ENCODE peak calls at places on chromosome 9, in four cellular contexts. One of them, this sample, is unnamed.

GRCh38 chr9:68949271-68950000 is 64.5 kb downstream of the PRKACG start:
- DNase-seq in H1: no peak
- DNase-seq in K562: no peak
- DNase-seq in HepG2: no peak
- DNase-seq in this sample: no peak

GRCh38 chr9:16545639-16546038 is 324.8 kb downstream of the BNC2 start:
- DNase-seq in H1: no peak
- DNase-seq in HepG2: no peak
- DNase-seq in K562: no peak
- DNase-seq in this sample: no peak

GRCh38 chr9:37380570-37380969 is 41.9 kb upstream of the GRHPR start:
- DNase-seq in K562: no peak
- DNase-seq in H1: no peak
- DNase-seq in HepG2: no peak
- DNase-seq in this sample: no peak

GRCh38 chr9:14906654-14907359 is 3.4 kb downstream of the FREM1 start:
- DNase-seq in H1: no peak
- DNase-seq in HepG2: no peak
- DNase-seq in K562: peak; percentile 5
- DNase-seq in this sample: no peak

GRCh38 chr9:123365287-123365880 is 9.4 kb downstream of the CRB2 start:
- DNase-seq in HepG2: peak; percentile 29
- DNase-seq in K562: no peak
- DNase-seq in H1: no peak
- DNase-seq in this sample: no peak

GRCh38 chr9:2174321-2174720 is 159.2 kb downstream of the SMARCA2 start:
- DNase-seq in K562: no peak
- DNase-seq in HepG2: no peak
- DNase-seq in H1: no peak
- DNase-seq in this sample: no peak

GRCh38 chr9:21689851-21690250 is 112.6 kb upstream of the MTAP start:
- DNase-seq in K562: no peak
- DNase-seq in HepG2: no peak
- DNase-seq in H1: no peak
- DNase-seq in this sample: no peak

GRCh38 chr9:38129366-38129765 is 60.3 kb upstream of the SHB start:
- DNase-seq in K562: no peak
- DNase-seq in H1: no peak
- DNase-seq in HepG2: no peak
- DNase-seq in this sample: no peak

GRCh38 chr9:107286057-107286456 is 3.0 kb downstream of the RAD23B start:
- DNase-seq in HepG2: peak; percentile 64
- DNase-seq in K562: no peak
- DNase-seq in H1: no peak
- DNase-seq in this sample: no peak

GRCh38 chr9:36961051-36961450 is 73.0 kb downstream of the PAX5 start:
- DNase-seq in K562: no peak
- DNase-seq in HepG2: no peak
- DNase-seq in H1: peak; percentile 39
- DNase-seq in this sample: no peak

GRCh38 chr9:131395745-131396479 is 2.0 kb downstream of the PRRC2B start:
- DNase-seq in H1: no peak
- DNase-seq in K562: peak; percentile 5
- DNase-seq in HepG2: no peak
- DNase-seq in this sample: no peak

GRCh38 chr9:79477241-79477830 is 94.4 kb upstream of the TLE4 start:
- DNase-seq in H1: no peak
- DNase-seq in K562: no peak
- DNase-seq in HepG2: no peak
- DNase-seq in this sample: no peak

GRCh38 chr9:114643001-114643400 is 14.6 kb downstream of the TEX53 start:
- DNase-seq in H1: no peak
- DNase-seq in K562: no peak
- DNase-seq in HepG2: no peak
- DNase-seq in this sample: no peak

GRCh38 chr9:22005083-22005699 is 3.9 kb downstream of the CDKN2B start:
- DNase-seq in H1: peak; percentile 66
- DNase-seq in K562: no peak
- DNase-seq in HepG2: no peak
- DNase-seq in this sample: no peak

GRCh38 chr9:111250836-111251452 is 79.1 kb downstream of the OR2K2 start:
- DNase-seq in K562: no peak
- DNase-seq in HepG2: no peak
- DNase-seq in H1: no peak
- DNase-seq in this sample: no peak

GRCh38 chr9:98192503-98193335 is at the start of gene CORO2A:
- DNase-seq in K562: peak; percentile 97
- DNase-seq in H1: peak; percentile 88
- DNase-seq in HepG2: peak; percentile 67
- DNase-seq in this sample: peak; percentile 33

GRCh38 chr9:91376239-91376638 is 14.5 kb upstream of the AUH start:
- DNase-seq in HepG2: no peak
- DNase-seq in H1: no peak
- DNase-seq in K562: no peak
- DNase-seq in this sample: no peak

GRCh38 chr9:75200892-75201470 is 112.7 kb downstream of the OSTF1 start:
- DNase-seq in H1: no peak
- DNase-seq in HepG2: peak; percentile 47
- DNase-seq in K562: peak; percentile 25
- DNase-seq in this sample: peak; percentile 61

GRCh38 chr9:124960409-124960752 is 19.5 kb upstream of the GOLGA1 start:
- DNase-seq in H1: no peak
- DNase-seq in HepG2: no peak
- DNase-seq in K562: no peak
- DNase-seq in this sample: no peak

GRCh38 chr9:2262809-2263510 is 247.8 kb downstream of the SMARCA2 start:
- DNase-seq in K562: no peak
- DNase-seq in HepG2: no peak
- DNase-seq in H1: no peak
- DNase-seq in this sample: no peak

GRCh38 chr9:108056083-108056804 is 566.7 kb upstream of the KLF4 start:
- DNase-seq in K562: no peak
- DNase-seq in H1: no peak
- DNase-seq in HepG2: no peak
- DNase-seq in this sample: no peak

GRCh38 chr9:755454-756381 is 85.8 kb upstream of the DMRT1 start:
- DNase-seq in K562: no peak
- DNase-seq in HepG2: peak; percentile 93
- DNase-seq in H1: peak; percentile 36
- DNase-seq in this sample: peak; percentile 40

GRCh38 chr9:14533867-14534650 is 159.2 kb downstream of the ZDHHC21 start:
- DNase-seq in HepG2: no peak
- DNase-seq in K562: no peak
- DNase-seq in H1: no peak
- DNase-seq in this sample: no peak

GRCh38 chr9:135946392-135946994 is 14.7 kb downstream of the UBAC1 start:
- DNase-seq in HepG2: no peak
- DNase-seq in K562: peak; percentile 11
- DNase-seq in H1: no peak
- DNase-seq in this sample: no peak

GRCh38 chr9:111798786-111799185 is 4.0 kb upstream of the SHOC1 start:
- DNase-seq in HepG2: no peak
- DNase-seq in H1: no peak
- DNase-seq in K562: no peak
- DNase-seq in this sample: no peak

GRCh38 chr9:83060557-83060956 is 2.4 kb downstream of the RASEF start:
- DNase-seq in K562: no peak
- DNase-seq in HepG2: no peak
- DNase-seq in H1: no peak
- DNase-seq in this sample: no peak

GRCh38 chr9:83294816-83295215 is 231.9 kb upstream of the RASEF start:
- DNase-seq in HepG2: no peak
- DNase-seq in H1: no peak
- DNase-seq in K562: no peak
- DNase-seq in this sample: no peak

GRCh38 chr9:107158321-107158720 is 124.8 kb upstream of the RAD23B start:
- DNase-seq in HepG2: peak; percentile 35
- DNase-seq in H1: peak; percentile 47
- DNase-seq in K562: no peak
- DNase-seq in this sample: peak; percentile 51

GRCh38 chr9:18238254-18238653 is 235.7 kb upstream of the ADAMTSL1 start:
- DNase-seq in HepG2: no peak
- DNase-seq in K562: no peak
- DNase-seq in H1: no peak
- DNase-seq in this sample: no peak

GRCh38 chr9:115855458-115856133 is 298.0 kb upstream of the PAPPA start:
- DNase-seq in H1: no peak
- DNase-seq in HepG2: no peak
- DNase-seq in K562: no peak
- DNase-seq in this sample: no peak

GRCh38 chr9:125509476-125509875 is 197.5 kb downstream of the MAPKAP1 start:
- DNase-seq in HepG2: no peak
- DNase-seq in H1: peak; percentile 19
- DNase-seq in K562: no peak
- DNase-seq in this sample: no peak

GRCh38 chr9:123528521-123528920 is 172.5 kb downstream of the CRB2 start:
- DNase-seq in HepG2: no peak
- DNase-seq in K562: no peak
- DNase-seq in H1: no peak
- DNase-seq in this sample: no peak

GRCh38 chr9:135858491-135859185 is 48.7 kb downstream of the CAMSAP1 start:
- DNase-seq in HepG2: no peak
- DNase-seq in K562: no peak
- DNase-seq in H1: no peak
- DNase-seq in this sample: no peak

GRCh38 chr9:107213561-107214028 is 69.5 kb upstream of the RAD23B start:
- DNase-seq in K562: no peak
- DNase-seq in H1: no peak
- DNase-seq in HepG2: peak; percentile 78
- DNase-seq in this sample: peak; percentile 96

GRCh38 chr9:127505396-127506116 is 54.2 kb downstream of the LRSAM1 start:
- DNase-seq in H1: peak; percentile 78
- DNase-seq in HepG2: peak; percentile 35
- DNase-seq in K562: peak; percentile 64
- DNase-seq in this sample: no peak

GRCh38 chr9:69213647-69214046 is 39.6 kb downstream of the TJP2 start:
- DNase-seq in K562: no peak
- DNase-seq in HepG2: no peak
- DNase-seq in H1: no peak
- DNase-seq in this sample: no peak

GRCh38 chr9:99559776-99560175 is 261.9 kb upstream of the NR4A3 start:
- DNase-seq in H1: no peak
- DNase-seq in K562: no peak
- DNase-seq in HepG2: no peak
- DNase-seq in this sample: no peak

GRCh38 chr9:4097991-4098390 is 201.9 kb downstream of the GLIS3 start:
- DNase-seq in K562: no peak
- DNase-seq in H1: no peak
- DNase-seq in HepG2: no peak
- DNase-seq in this sample: no peak

GRCh38 chr9:4096121-4096520 is 203.7 kb downstream of the GLIS3 start:
- DNase-seq in H1: no peak
- DNase-seq in HepG2: no peak
- DNase-seq in K562: no peak
- DNase-seq in this sample: no peak

GRCh38 chr9:4092793-4093709 is 206.8 kb downstream of the GLIS3 start:
- DNase-seq in K562: no peak
- DNase-seq in H1: no peak
- DNase-seq in HepG2: no peak
- DNase-seq in this sample: no peak

GRCh38 chr9:4099961-4100360 is 199.9 kb downstream of the GLIS3 start:
- DNase-seq in K562: no peak
- DNase-seq in H1: no peak
- DNase-seq in HepG2: no peak
- DNase-seq in this sample: no peak

DNA sequence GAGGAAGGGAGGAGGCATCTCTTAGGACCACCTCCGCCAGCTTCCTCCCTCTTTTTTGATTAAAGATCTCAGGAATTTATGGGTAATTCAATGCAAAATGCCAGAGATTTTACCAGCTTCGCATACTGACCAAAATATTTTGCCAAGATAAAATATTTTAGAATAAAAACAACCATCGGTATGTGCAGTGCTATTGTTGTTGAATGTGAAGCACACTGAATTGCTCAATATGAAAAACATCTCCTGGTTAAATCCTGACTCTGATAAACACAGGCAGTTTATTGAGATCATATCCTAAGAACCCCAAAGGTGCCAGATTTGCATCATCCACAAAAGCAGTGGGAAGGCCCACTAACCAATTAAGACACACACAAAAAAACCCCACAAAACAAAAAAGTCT is 202.4 kb downstream of the GLIS3 start:
- DNase-seq in K562: no peak
- DNase-seq in HepG2: no peak
- DNase-seq in H1: no peak
- DNase-seq in this sample: no peak
- TF ChIP-seq RAD21 in K562: no peak
- TF ChIP-seq RAD21 in HepG2: no peak
- TF ChIP-seq RAD21 in H1: no peak
- TF ChIP-seq RAD21 in this sample: no peak

GRCh38 chr9:76433851-76434250 is 25.1 kb upstream of the GCNT1 start:
- DNase-seq in HepG2: no peak
- DNase-seq in H1: no peak
- DNase-seq in K562: no peak
- DNase-seq in this sample: no peak
- TF ChIP-seq FOSL1 in HepG2: no peak
- TF ChIP-seq FOSL1 in H1: no peak
- TF ChIP-seq FOSL1 in K562: peak; percentile 32
- TF ChIP-seq FOSL1 in this sample: no peak

GRCh38 chr9:94950733-94951590 is 224.5 kb downstream of the AOPEP start:
- DNase-seq in K562: no peak
- DNase-seq in H1: no peak
- DNase-seq in HepG2: peak; percentile 88
- DNase-seq in this sample: no peak
- TF ChIP-seq RAD21 in K562: no peak
- TF ChIP-seq RAD21 in H1: no peak
- TF ChIP-seq RAD21 in HepG2: no peak
- TF ChIP-seq RAD21 in this sample: no peak

GRCh38 chr9:77916410-77916819 is 115.2 kb downstream of the GNAQ start:
- DNase-seq in K562: no peak
- DNase-seq in HepG2: no peak
- DNase-seq in H1: no peak
- DNase-seq in this sample: no peak

GRCh38 chr9:77915744-77916143 is 115.9 kb downstream of the GNAQ start:
- DNase-seq in K562: no peak
- DNase-seq in HepG2: no peak
- DNase-seq in H1: no peak
- DNase-seq in this sample: no peak

GRCh38 chr9:77910216-77910615 is 121.4 kb downstream of the GNAQ start:
- DNase-seq in H1: no peak
- DNase-seq in HepG2: no peak
- DNase-seq in K562: no peak
- DNase-seq in this sample: no peak

GRCh38 chr9:77911928-77912327 is 119.7 kb downstream of the GNAQ start:
- DNase-seq in K562: no peak
- DNase-seq in HepG2: no peak
- DNase-seq in H1: no peak
- DNase-seq in this sample: no peak

GRCh38 chr9:77912895-77913693 is 118.5 kb downstream of the GNAQ start:
- DNase-seq in HepG2: no peak
- DNase-seq in K562: no peak
- DNase-seq in H1: no peak
- DNase-seq in this sample: no peak
- TF ChIP-seq FOSL1 in HepG2: no peak
- TF ChIP-seq FOSL1 in K562: no peak
- TF ChIP-seq FOSL1 in H1: no peak
- TF ChIP-seq FOSL1 in this sample: no peak